ENCODE peak calls at places on chromosomes 13 and 19, in six cellular contexts. One of them, this sample, is unnamed.

GRCh38 chr19:39327990-39328705 is 7.5 kb upstream of the LRFN1 start:
- DNase-seq in breast epithelium: peak
- DNase-seq in H9: peak
- DNase-seq in heart left ventricle: peak
- DNase-seq in foreskin keratinocyte: no peak
- DNase-seq in tibial nerve: peak
- DNase-seq in this sample: peak

GRCh38 chr13:97188207-97188606 is 33.9 kb upstream of the MBNL2 start:
- DNase-seq in heart left ventricle: no peak
- DNase-seq in breast epithelium: no peak
- DNase-seq in foreskin keratinocyte: peak
- DNase-seq in H9: no peak
- DNase-seq in tibial nerve: no peak
- DNase-seq in this sample: no peak

GRCh38 chr13:64928704-64929499 is 2301.2 kb downstream of the PCDH9 start:
- DNase-seq in H9: no peak
- DNase-seq in foreskin keratinocyte: peak
- DNase-seq in heart left ventricle: no peak
- DNase-seq in breast epithelium: no peak
- DNase-seq in tibial nerve: no peak
- DNase-seq in this sample: no peak

GRCh38 chr19:5447700-5448311 is 7.4 kb upstream of the ZNRF4 start:
- DNase-seq in foreskin keratinocyte: no peak
- DNase-seq in breast epithelium: no peak
- DNase-seq in H9: no peak
- DNase-seq in heart left ventricle: no peak
- DNase-seq in tibial nerve: no peak
- DNase-seq in this sample: no peak

GRCh38 chr19:32830231-32831014 is 39.1 kb downstream of the SLC7A9 start:
- DNase-seq in H9: no peak
- DNase-seq in breast epithelium: no peak
- DNase-seq in tibial nerve: no peak
- DNase-seq in foreskin keratinocyte: no peak
- DNase-seq in heart left ventricle: no peak
- DNase-seq in this sample: no peak

GRCh38 chr19:4328243-4328990 is 10.2 kb downstream of the STAP2 start:
- DNase-seq in heart left ventricle: peak
- DNase-seq in breast epithelium: peak
- DNase-seq in tibial nerve: peak
- DNase-seq in foreskin keratinocyte: peak
- DNase-seq in H9: peak
- DNase-seq in this sample: peak

GRCh38 chr13:113820813-113821651 is 42.8 kb downstream of the GAS6 start:
- DNase-seq in heart left ventricle: peak
- DNase-seq in breast epithelium: peak
- DNase-seq in tibial nerve: peak
- DNase-seq in foreskin keratinocyte: peak
- DNase-seq in H9: no peak
- DNase-seq in this sample: peak

GRCh38 chr13:113413898-113414282 is 39.4 kb downstream of the ADPRHL1 start:
- DNase-seq in breast epithelium: no peak
- DNase-seq in foreskin keratinocyte: no peak
- DNase-seq in H9: no peak
- DNase-seq in tibial nerve: no peak
- DNase-seq in heart left ventricle: peak
- DNase-seq in this sample: peak

GRCh38 chr19:34767967-34768366 is 5.0 kb downstream of the ZNF599 start:
- DNase-seq in foreskin keratinocyte: no peak
- DNase-seq in heart left ventricle: no peak
- DNase-seq in H9: no peak
- DNase-seq in breast epithelium: no peak
- DNase-seq in tibial nerve: no peak
- DNase-seq in this sample: no peak

GRCh38 chr19:35746556-35746955 is 1.1 kb downstream of the PSENEN start:
- DNase-seq in H9: no peak
- DNase-seq in heart left ventricle: no peak
- DNase-seq in foreskin keratinocyte: no peak
- DNase-seq in breast epithelium: no peak
- DNase-seq in tibial nerve: no peak
- DNase-seq in this sample: no peak

GRCh38 chr13:38763446-38764381 is 76.8 kb downstream of the FREM2 start:
- DNase-seq in foreskin keratinocyte: no peak
- DNase-seq in breast epithelium: no peak
- DNase-seq in H9: peak
- DNase-seq in tibial nerve: no peak
- DNase-seq in heart left ventricle: no peak
- DNase-seq in this sample: no peak

GRCh38 chr19:19460258-19460731 is 54.8 kb downstream of the GATAD2A start:
- DNase-seq in heart left ventricle: no peak
- DNase-seq in tibial nerve: no peak
- DNase-seq in foreskin keratinocyte: no peak
- DNase-seq in breast epithelium: no peak
- DNase-seq in H9: no peak
- DNase-seq in this sample: no peak

GRCh38 chr13:33017410-33017929 is 1.2 kb downstream of the KL start:
- DNase-seq in foreskin keratinocyte: peak
- DNase-seq in H9: peak
- DNase-seq in breast epithelium: no peak
- DNase-seq in heart left ventricle: peak
- DNase-seq in tibial nerve: peak
- DNase-seq in this sample: no peak

GRCh38 chr13:23701646-23702045 is 131.4 kb downstream of the TNFRSF19 start:
- DNase-seq in tibial nerve: peak
- DNase-seq in H9: no peak
- DNase-seq in heart left ventricle: peak
- DNase-seq in foreskin keratinocyte: no peak
- DNase-seq in breast epithelium: no peak
- DNase-seq in this sample: no peak
- H3K27ac ChIP-seq in tibial nerve: peak
- H3K27ac ChIP-seq in H9: no peak
- H3K27ac ChIP-seq in heart left ventricle: no peak
- H3K27ac ChIP-seq in foreskin keratinocyte: no peak
- H3K27ac ChIP-seq in breast epithelium: no peak
- H3K27ac ChIP-seq in this sample: no peak

GRCh38 chr13:45137501-45137880 is 17.2 kb downstream of the GTF2F2 start:
- DNase-seq in tibial nerve: no peak
- DNase-seq in heart left ventricle: no peak
- DNase-seq in H9: no peak
- DNase-seq in breast epithelium: no peak
- DNase-seq in foreskin keratinocyte: no peak
- DNase-seq in this sample: no peak
- H3K27ac ChIP-seq in tibial nerve: peak
- H3K27ac ChIP-seq in heart left ventricle: no peak
- H3K27ac ChIP-seq in H9: no peak
- H3K27ac ChIP-seq in breast epithelium: no peak
- H3K27ac ChIP-seq in foreskin keratinocyte: no peak
- H3K27ac ChIP-seq in this sample: no peak

DNA sequence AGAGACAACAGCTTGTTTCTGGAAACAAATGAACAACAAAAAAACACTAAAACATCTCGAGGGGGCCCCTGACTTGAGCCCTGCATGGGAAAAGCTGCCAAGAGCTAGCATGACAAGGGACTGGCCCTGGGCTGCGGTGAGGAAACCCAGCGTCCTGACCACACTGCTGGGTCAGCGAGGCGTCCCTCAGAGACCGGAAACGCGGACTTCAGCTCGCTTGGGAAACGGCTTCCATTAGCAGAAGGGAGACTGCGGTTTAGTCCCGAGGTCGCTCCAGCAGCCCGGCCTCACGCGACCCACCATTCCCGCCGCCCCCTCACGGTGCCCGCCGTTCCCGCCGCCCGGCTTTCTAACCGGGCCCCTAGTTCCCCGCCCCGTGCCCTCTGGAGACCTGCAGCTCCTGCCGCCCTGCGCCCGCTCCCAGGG is 630 bp downstream of the CCDC122 start:
- DNase-seq in foreskin keratinocyte: no peak
- DNase-seq in breast epithelium: peak
- DNase-seq in H9: peak
- DNase-seq in tibial nerve: peak
- DNase-seq in heart left ventricle: peak
- DNase-seq in this sample: peak
- H3K27ac ChIP-seq in foreskin keratinocyte: peak
- H3K27ac ChIP-seq in breast epithelium: peak
- H3K27ac ChIP-seq in H9: no peak
- H3K27ac ChIP-seq in tibial nerve: peak
- H3K27ac ChIP-seq in heart left ventricle: peak
- H3K27ac ChIP-seq in this sample: peak

GRCh38 chr13:110330491-110331001 is 23.5 kb downstream of the COL4A2 start:
- DNase-seq in tibial nerve: no peak
- DNase-seq in H9: no peak
- DNase-seq in breast epithelium: no peak
- DNase-seq in heart left ventricle: no peak
- DNase-seq in foreskin keratinocyte: no peak
- DNase-seq in this sample: no peak
- H3K27ac ChIP-seq in tibial nerve: peak
- H3K27ac ChIP-seq in H9: no peak
- H3K27ac ChIP-seq in breast epithelium: peak
- H3K27ac ChIP-seq in heart left ventricle: no peak
- H3K27ac ChIP-seq in foreskin keratinocyte: no peak
- H3K27ac ChIP-seq in this sample: no peak

GRCh38 chr19:17216058-17216670 is 1.0 kb downstream of the USE1 start:
- DNase-seq in heart left ventricle: no peak
- DNase-seq in H9: no peak
- DNase-seq in foreskin keratinocyte: no peak
- DNase-seq in tibial nerve: no peak
- DNase-seq in breast epithelium: no peak
- DNase-seq in this sample: no peak
- H3K27ac ChIP-seq in heart left ventricle: peak
- H3K27ac ChIP-seq in H9: no peak
- H3K27ac ChIP-seq in foreskin keratinocyte: no peak
- H3K27ac ChIP-seq in tibial nerve: peak
- H3K27ac ChIP-seq in breast epithelium: peak
- H3K27ac ChIP-seq in this sample: peak

GRCh38 chr19:49342291-49342721 is 7.1 kb downstream of the CD37 start:
- DNase-seq in heart left ventricle: no peak
- DNase-seq in tibial nerve: no peak
- DNase-seq in breast epithelium: no peak
- DNase-seq in foreskin keratinocyte: no peak
- DNase-seq in H9: no peak
- DNase-seq in this sample: no peak
- H3K27ac ChIP-seq in heart left ventricle: no peak
- H3K27ac ChIP-seq in tibial nerve: no peak
- H3K27ac ChIP-seq in breast epithelium: no peak
- H3K27ac ChIP-seq in foreskin keratinocyte: no peak
- H3K27ac ChIP-seq in H9: no peak
- H3K27ac ChIP-seq in this sample: no peak

GRCh38 chr13:40680659-40681323 is 14.3 kb upstream of the FOXO1 start:
- DNase-seq in H9: peak
- DNase-seq in heart left ventricle: no peak
- DNase-seq in tibial nerve: no peak
- DNase-seq in foreskin keratinocyte: no peak
- DNase-seq in breast epithelium: no peak
- DNase-seq in this sample: no peak
- H3K27ac ChIP-seq in H9: peak
- H3K27ac ChIP-seq in heart left ventricle: no peak
- H3K27ac ChIP-seq in tibial nerve: no peak
- H3K27ac ChIP-seq in foreskin keratinocyte: no peak
- H3K27ac ChIP-seq in breast epithelium: no peak
- H3K27ac ChIP-seq in this sample: no peak

GRCh38 chr13:94759120-94759728 is 46.9 kb upstream of the SOX21 start:
- DNase-seq in breast epithelium: no peak
- DNase-seq in heart left ventricle: no peak
- DNase-seq in tibial nerve: no peak
- DNase-seq in H9: no peak
- DNase-seq in foreskin keratinocyte: no peak
- DNase-seq in this sample: no peak
- H3K27ac ChIP-seq in breast epithelium: no peak
- H3K27ac ChIP-seq in heart left ventricle: no peak
- H3K27ac ChIP-seq in tibial nerve: no peak
- H3K27ac ChIP-seq in H9: no peak
- H3K27ac ChIP-seq in foreskin keratinocyte: no peak
- H3K27ac ChIP-seq in this sample: no peak

GRCh38 chr13:110546389-110546788 is 15.1 kb downstream of the RAB20 start:
- DNase-seq in foreskin keratinocyte: no peak
- DNase-seq in H9: no peak
- DNase-seq in breast epithelium: no peak
- DNase-seq in heart left ventricle: no peak
- DNase-seq in tibial nerve: no peak
- DNase-seq in this sample: no peak
- H3K27ac ChIP-seq in foreskin keratinocyte: no peak
- H3K27ac ChIP-seq in H9: no peak
- H3K27ac ChIP-seq in breast epithelium: no peak
- H3K27ac ChIP-seq in heart left ventricle: peak
- H3K27ac ChIP-seq in tibial nerve: peak
- H3K27ac ChIP-seq in this sample: no peak

This sample was measured in substantia nigra.